ENCODE peak calls at places on chromosomes 3 and 15, in nine cellular contexts. One of them, this sample, is unnamed.

GRCh38 chr3:126119008-126119675 is 35.2 kb upstream of the SLC41A3 start:
- DNase-seq in right lobe of liver: no peak
- DNase-seq in upper lobe of right lung: no peak
- DNase-seq in breast epithelium: no peak
- DNase-seq in pancreas: peak
- DNase-seq in fibroblast of lung: no peak
- DNase-seq in SK-N-SH: no peak
- DNase-seq in spleen: no peak
- DNase-seq in hepatocyte: no peak
- DNase-seq in this sample: peak

GRCh38 chr3:157290761-157291160 is 130.8 kb upstream of the CCNL1 start:
- DNase-seq in right lobe of liver: no peak
- DNase-seq in upper lobe of right lung: no peak
- DNase-seq in breast epithelium: no peak
- DNase-seq in pancreas: no peak
- DNase-seq in fibroblast of lung: peak
- DNase-seq in SK-N-SH: no peak
- DNase-seq in spleen: no peak
- DNase-seq in hepatocyte: peak
- DNase-seq in this sample: no peak

GRCh38 chr3:132972333-132972732 is 65.9 kb upstream of the TMEM108 start:
- DNase-seq in right lobe of liver: no peak
- DNase-seq in upper lobe of right lung: no peak
- DNase-seq in breast epithelium: no peak
- DNase-seq in pancreas: no peak
- DNase-seq in fibroblast of lung: no peak
- DNase-seq in SK-N-SH: no peak
- DNase-seq in spleen: no peak
- DNase-seq in hepatocyte: no peak
- DNase-seq in this sample: no peak

GRCh38 chr15:37788330-37788729 is 146.1 kb upstream of the TMCO5A start:
- DNase-seq in right lobe of liver: no peak
- DNase-seq in upper lobe of right lung: no peak
- DNase-seq in breast epithelium: no peak
- DNase-seq in pancreas: no peak
- DNase-seq in fibroblast of lung: no peak
- DNase-seq in SK-N-SH: no peak
- DNase-seq in spleen: no peak
- DNase-seq in hepatocyte: no peak
- DNase-seq in this sample: no peak

GRCh38 chr3:135970500-135971116 is 5.1 kb downstream of the PPP2R3A start:
- DNase-seq in right lobe of liver: no peak
- DNase-seq in upper lobe of right lung: no peak
- DNase-seq in breast epithelium: no peak
- DNase-seq in pancreas: no peak
- DNase-seq in fibroblast of lung: no peak
- DNase-seq in SK-N-SH: no peak
- DNase-seq in spleen: no peak
- DNase-seq in hepatocyte: no peak
- DNase-seq in this sample: no peak

GRCh38 chr3:37237252-37237651 is 62.9 kb upstream of the LRRFIP2 start:
- DNase-seq in right lobe of liver: no peak
- DNase-seq in upper lobe of right lung: no peak
- DNase-seq in breast epithelium: no peak
- DNase-seq in pancreas: no peak
- DNase-seq in fibroblast of lung: no peak
- DNase-seq in SK-N-SH: no peak
- DNase-seq in spleen: no peak
- DNase-seq in hepatocyte: no peak
- DNase-seq in this sample: no peak

GRCh38 chr15:66876731-66877545 is 174.9 kb downstream of the SMAD6 start:
- DNase-seq in right lobe of liver: no peak
- DNase-seq in upper lobe of right lung: no peak
- DNase-seq in breast epithelium: no peak
- DNase-seq in pancreas: no peak
- DNase-seq in fibroblast of lung: no peak
- DNase-seq in SK-N-SH: no peak
- DNase-seq in spleen: peak
- DNase-seq in hepatocyte: no peak
- DNase-seq in this sample: no peak

GRCh38 chr15:58678683-58679082 is 70.8 kb downstream of the ADAM10 start:
- DNase-seq in right lobe of liver: no peak
- DNase-seq in upper lobe of right lung: no peak
- DNase-seq in breast epithelium: no peak
- DNase-seq in pancreas: no peak
- DNase-seq in fibroblast of lung: peak
- DNase-seq in SK-N-SH: no peak
- DNase-seq in spleen: no peak
- DNase-seq in hepatocyte: no peak
- DNase-seq in this sample: no peak

GRCh38 chr3:14647976-14648955 is 3.3 kb upstream of the CCDC174 start:
- DNase-seq in right lobe of liver: no peak
- DNase-seq in upper lobe of right lung: no peak
- DNase-seq in breast epithelium: no peak
- DNase-seq in pancreas: no peak
- DNase-seq in fibroblast of lung: no peak
- DNase-seq in SK-N-SH: no peak
- DNase-seq in spleen: no peak
- DNase-seq in hepatocyte: no peak
- DNase-seq in this sample: no peak

GRCh38 chr3:197368821-197369220 is 70.4 kb upstream of the DLG1 start:
- DNase-seq in right lobe of liver: no peak
- DNase-seq in upper lobe of right lung: no peak
- DNase-seq in breast epithelium: no peak
- DNase-seq in pancreas: no peak
- DNase-seq in fibroblast of lung: no peak
- DNase-seq in SK-N-SH: no peak
- DNase-seq in spleen: peak
- DNase-seq in hepatocyte: no peak
- DNase-seq in this sample: no peak

GRCh38 chr3:197368330-197368729 is 69.9 kb upstream of the DLG1 start:
- DNase-seq in right lobe of liver: no peak
- DNase-seq in upper lobe of right lung: no peak
- DNase-seq in breast epithelium: no peak
- DNase-seq in pancreas: no peak
- DNase-seq in fibroblast of lung: no peak
- DNase-seq in SK-N-SH: peak
- DNase-seq in spleen: no peak
- DNase-seq in hepatocyte: no peak
- DNase-seq in this sample: no peak

GRCh38 chr3:197366301-197367044 is 68.1 kb upstream of the DLG1 start:
- DNase-seq in right lobe of liver: no peak
- DNase-seq in upper lobe of right lung: no peak
- DNase-seq in breast epithelium: no peak
- DNase-seq in pancreas: no peak
- DNase-seq in fibroblast of lung: peak
- DNase-seq in SK-N-SH: peak
- DNase-seq in spleen: peak
- DNase-seq in hepatocyte: no peak
- DNase-seq in this sample: no peak

GRCh38 chr3:197365621-197366020 is 67.2 kb upstream of the DLG1 start:
- DNase-seq in right lobe of liver: no peak
- DNase-seq in upper lobe of right lung: no peak
- DNase-seq in breast epithelium: no peak
- DNase-seq in pancreas: no peak
- DNase-seq in fibroblast of lung: no peak
- DNase-seq in SK-N-SH: no peak
- DNase-seq in spleen: no peak
- DNase-seq in hepatocyte: no peak
- DNase-seq in this sample: no peak

DNA sequence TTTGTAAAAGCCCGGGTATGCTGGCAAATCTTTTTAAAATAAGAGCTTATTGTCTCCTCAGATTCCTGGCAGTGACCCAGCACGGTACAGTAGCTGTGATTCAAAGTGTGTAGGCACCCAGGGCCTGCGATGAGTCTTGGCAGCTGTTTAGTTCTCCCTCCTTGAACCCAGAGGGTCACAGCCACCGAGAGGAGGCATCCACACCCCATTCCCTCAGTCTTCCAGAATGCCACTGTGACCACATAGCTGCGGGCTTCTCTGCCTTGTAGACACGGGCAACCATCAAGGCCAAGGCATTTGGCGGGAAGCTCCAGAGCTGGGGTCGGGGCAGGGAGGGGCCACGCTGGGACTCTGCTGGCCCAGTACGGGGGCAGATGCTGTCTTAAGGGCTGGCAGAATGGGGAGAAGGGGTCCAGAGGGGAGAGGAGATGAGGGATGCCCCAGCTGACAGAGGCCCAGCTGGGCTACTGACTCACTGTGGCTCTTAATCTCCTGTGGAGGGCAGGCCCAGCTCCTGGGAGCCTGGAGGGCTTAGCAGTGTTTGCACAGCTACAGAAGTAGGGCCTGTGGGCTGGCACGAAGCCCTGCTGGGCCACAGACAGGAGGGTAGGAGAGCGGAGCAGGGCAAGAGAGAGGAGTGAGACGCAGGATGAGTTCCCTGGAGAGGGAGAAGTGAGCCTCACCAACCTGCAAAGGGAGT is 68.8 kb upstream of the DLG1 start:
- DNase-seq in right lobe of liver: no peak
- DNase-seq in upper lobe of right lung: peak
- DNase-seq in breast epithelium: no peak
- DNase-seq in pancreas: no peak
- DNase-seq in fibroblast of lung: peak
- DNase-seq in SK-N-SH: peak
- DNase-seq in spleen: peak
- DNase-seq in hepatocyte: peak
- DNase-seq in this sample: peak
- TF ChIP-seq CTCF in right lobe of liver: no peak
- TF ChIP-seq CTCF in upper lobe of right lung: no peak
- TF ChIP-seq CTCF in breast epithelium: no peak
- TF ChIP-seq CTCF in pancreas: no peak
- TF ChIP-seq CTCF in fibroblast of lung: no peak
- TF ChIP-seq CTCF in SK-N-SH: no peak
- TF ChIP-seq CTCF in spleen: no peak
- TF ChIP-seq CTCF in hepatocyte: no peak
- TF ChIP-seq CTCF in this sample: no peak

DNA sequence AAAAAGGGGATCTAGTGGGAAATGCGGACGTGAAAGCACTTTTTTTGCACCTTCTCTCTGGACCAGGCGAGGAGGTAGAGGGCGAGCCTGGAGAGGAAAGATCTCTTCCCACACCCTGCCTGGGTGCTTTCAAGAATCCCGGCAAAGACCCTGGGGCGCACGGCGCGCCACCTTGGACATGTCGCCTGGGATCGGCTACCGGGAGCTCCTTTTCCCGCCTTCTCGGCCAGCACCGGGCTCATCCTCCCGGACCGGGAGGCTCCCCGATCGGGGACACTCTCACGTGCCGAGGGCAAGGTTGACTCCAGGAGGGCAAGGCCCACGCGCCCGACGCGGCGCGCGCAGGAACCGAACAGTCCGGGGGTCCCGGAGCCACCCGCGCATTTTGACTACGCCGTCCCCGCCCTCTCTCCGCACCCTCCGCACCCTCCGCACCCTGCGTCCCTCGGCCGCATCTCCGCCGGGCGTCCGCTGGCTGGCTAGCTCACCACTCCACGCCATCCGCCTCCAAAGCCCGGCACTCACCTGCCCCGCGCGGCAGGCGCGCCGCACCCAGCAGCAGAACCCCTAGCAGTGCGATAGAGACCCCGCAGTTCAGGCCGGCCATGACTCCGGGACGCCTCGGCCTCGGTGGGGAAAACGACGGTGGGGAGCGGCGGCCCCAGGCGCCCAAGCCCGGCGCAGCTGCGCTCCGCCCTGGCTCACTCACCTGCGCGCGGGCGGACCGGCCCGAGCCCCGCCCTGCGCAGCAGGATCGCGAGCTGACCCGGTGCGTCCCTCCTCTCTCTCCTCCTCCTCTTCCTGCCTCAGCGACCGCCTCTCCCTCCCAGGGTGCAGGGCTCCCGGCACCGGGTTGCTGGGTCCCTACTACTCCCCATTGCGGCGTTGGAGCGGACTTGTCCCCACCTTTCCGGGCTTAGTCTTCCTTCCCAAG is at the start of gene CDCP1:
- DNase-seq in right lobe of liver: no peak
- DNase-seq in upper lobe of right lung: peak
- DNase-seq in breast epithelium: no peak
- DNase-seq in pancreas: peak
- DNase-seq in fibroblast of lung: no peak
- DNase-seq in SK-N-SH: peak
- DNase-seq in spleen: no peak
- DNase-seq in hepatocyte: peak
- DNase-seq in this sample: peak
- H3K27ac ChIP-seq in right lobe of liver: no peak
- H3K27ac ChIP-seq in upper lobe of right lung: peak
- H3K27ac ChIP-seq in breast epithelium: peak
- H3K27ac ChIP-seq in pancreas: peak
- H3K27ac ChIP-seq in fibroblast of lung: peak
- H3K27ac ChIP-seq in SK-N-SH: no peak
- H3K27ac ChIP-seq in spleen: no peak
- H3K27ac ChIP-seq in hepatocyte: peak
- H3K27ac ChIP-seq in this sample: peak

GRCh38 chr15:52678468-52679231 is 538 bp downstream of the ATOSA start:
- DNase-seq in right lobe of liver: peak
- DNase-seq in upper lobe of right lung: peak
- DNase-seq in breast epithelium: peak
- DNase-seq in pancreas: peak
- DNase-seq in fibroblast of lung: peak
- DNase-seq in SK-N-SH: peak
- DNase-seq in spleen: peak
- DNase-seq in hepatocyte: peak
- DNase-seq in this sample: peak
- TF ChIP-seq CTCF in right lobe of liver: no peak
- TF ChIP-seq CTCF in upper lobe of right lung: peak
- TF ChIP-seq CTCF in breast epithelium: no peak
- TF ChIP-seq CTCF in pancreas: no peak
- TF ChIP-seq CTCF in fibroblast of lung: no peak
- TF ChIP-seq CTCF in SK-N-SH: no peak
- TF ChIP-seq CTCF in spleen: peak
- TF ChIP-seq CTCF in hepatocyte: no peak
- TF ChIP-seq CTCF in this sample: no peak

GRCh38 chr15:80431635-80432034 is 27.5 kb downstream of the ARNT2 start:
- DNase-seq in right lobe of liver: no peak
- DNase-seq in upper lobe of right lung: no peak
- DNase-seq in breast epithelium: no peak
- DNase-seq in pancreas: no peak
- DNase-seq in fibroblast of lung: no peak
- DNase-seq in SK-N-SH: no peak
- DNase-seq in spleen: peak
- DNase-seq in hepatocyte: no peak
- DNase-seq in this sample: no peak

GRCh38 chr15:80436511-80437307 is 32.5 kb downstream of the ARNT2 start:
- DNase-seq in right lobe of liver: no peak
- DNase-seq in upper lobe of right lung: peak
- DNase-seq in breast epithelium: no peak
- DNase-seq in pancreas: no peak
- DNase-seq in fibroblast of lung: peak
- DNase-seq in SK-N-SH: no peak
- DNase-seq in spleen: peak
- DNase-seq in hepatocyte: peak
- DNase-seq in this sample: peak

GRCh38 chr15:80433836-80434235 is 29.7 kb downstream of the ARNT2 start:
- DNase-seq in right lobe of liver: no peak
- DNase-seq in upper lobe of right lung: no peak
- DNase-seq in breast epithelium: no peak
- DNase-seq in pancreas: no peak
- DNase-seq in fibroblast of lung: no peak
- DNase-seq in SK-N-SH: no peak
- DNase-seq in spleen: no peak
- DNase-seq in hepatocyte: no peak
- DNase-seq in this sample: no peak

GRCh38 chr15:80437492-80437891 is 33.3 kb downstream of the ARNT2 start:
- DNase-seq in right lobe of liver: no peak
- DNase-seq in upper lobe of right lung: peak
- DNase-seq in breast epithelium: no peak
- DNase-seq in pancreas: no peak
- DNase-seq in fibroblast of lung: peak
- DNase-seq in SK-N-SH: no peak
- DNase-seq in spleen: peak
- DNase-seq in hepatocyte: no peak
- DNase-seq in this sample: no peak

GRCh38 chr15:80434926-80435720 is 30.9 kb downstream of the ARNT2 start:
- DNase-seq in right lobe of liver: no peak
- DNase-seq in upper lobe of right lung: no peak
- DNase-seq in breast epithelium: no peak
- DNase-seq in pancreas: no peak
- DNase-seq in fibroblast of lung: no peak
- DNase-seq in SK-N-SH: no peak
- DNase-seq in spleen: peak
- DNase-seq in hepatocyte: no peak
- DNase-seq in this sample: no peak
- H3K27ac ChIP-seq in right lobe of liver: no peak
- H3K27ac ChIP-seq in upper lobe of right lung: no peak
- H3K27ac ChIP-seq in breast epithelium: no peak
- H3K27ac ChIP-seq in pancreas: no peak
- H3K27ac ChIP-seq in fibroblast of lung: no peak
- H3K27ac ChIP-seq in SK-N-SH: no peak
- H3K27ac ChIP-seq in spleen: no peak
- H3K27ac ChIP-seq in hepatocyte: no peak
- H3K27ac ChIP-seq in this sample: no peak

This sample was measured in stomach.